ENCODE peak calls at places on chromosomes 11 and 22, in eight cellular contexts. Q, D, T, X, M, Z, B and Y are unnamed samples.

GRCh38 chr11:12131943-12132789 is 21.8 kb downstream of the MICAL2 start:
- DNase-seq in Q (no peak), D (no peak), T (no peak), X (no peak), M (no peak), Z (no peak), B (no peak), Y (no peak)

GRCh38 chr11:86608251-86608799 is 64.1 kb downstream of the ME3 start:
- DNase-seq in Q (no peak), D (peak; percentile 53), T (no peak), X (peak; percentile 48), M (peak; percentile 65), Z (peak; percentile 88), B (peak; percentile 66), Y (no peak)

GRCh38 chr11:92782806-92783205 is 186.6 kb upstream of the MTNR1B start:
- DNase-seq in Q (no peak), D (no peak), T (no peak), X (no peak), M (no peak), Z (no peak), B (no peak), Y (no peak)

GRCh38 chr22:49087163-49087562 is 740.5 kb downstream of the BRD1 start:
- DNase-seq in Q (no peak), D (no peak), T (no peak), X (no peak), M (no peak), Z (peak; percentile 37), B (no peak), Y (no peak)

GRCh38 chr22:30414525-30415047 is 11.0 kb upstream of the MTFP1 start:
- DNase-seq in Q (no peak), D (no peak), T (no peak), X (no peak), M (no peak), Z (no peak), B (no peak), Y (no peak)

GRCh38 chr22:32476286-32476685 is 1.7 kb downstream of the FBXO7 start:
- DNase-seq in Q (no peak), D (no peak), T (no peak), X (no peak), M (no peak), Z (no peak), B (no peak), Y (no peak)

GRCh38 chr22:33717694-33718396 is 202.4 kb downstream of the LARGE1 start:
- DNase-seq in Q (no peak), D (no peak), T (no peak), X (no peak), M (no peak), Z (no peak), B (no peak), Y (no peak)

GRCh38 chr22:18970180-18970947 is 34.3 kb upstream of the PRODH start:
- DNase-seq in Q (peak; percentile 49), D (no peak), T (no peak), X (no peak), M (peak; percentile 78), Z (no peak), B (peak; percentile 86), Y (no peak)

GRCh38 chr11:59144096-59144495 is 1.4 kb downstream of the FAM111A start:
- DNase-seq in Q (no peak), D (no peak), T (no peak), X (no peak), M (no peak), Z (no peak), B (no peak), Y (no peak)

GRCh38 chr11:17722000-17722643 is 2.8 kb downstream of the MYOD1 start:
- DNase-seq in Q (no peak), D (no peak), T (no peak), X (no peak), M (no peak), Z (no peak), B (peak; percentile 70), Y (no peak)

GRCh38 chr22:36419177-36419911 is 31.6 kb upstream of the MYH9 start:
- DNase-seq in Q (no peak), D (peak; percentile 38), T (no peak), X (no peak), M (no peak), Z (peak; percentile 81), B (no peak), Y (no peak)
- H3K4me3 ChIP-seq in Q (no peak overlapping the region), D (peak overlapping the region; percentile 8), T (peak overlapping the region; percentile 38), X (peak overlapping the region; percentile 26), M (no peak overlapping the region), Z (peak overlapping the region; percentile 24), B (no peak overlapping the region), Y (peak overlapping the region; percentile 37)

GRCh38 chr11:129224538-129224937 is 32.4 kb upstream of the ARHGAP32 start:
- DNase-seq in Q (no peak), D (no peak), T (no peak), X (no peak), M (no peak), Z (no peak), B (no peak), Y (no peak)

GRCh38 chr11:129223701-129224149 is 31.6 kb upstream of the ARHGAP32 start:
- DNase-seq in Q (no peak), D (no peak), T (no peak), X (no peak), M (no peak), Z (no peak), B (no peak), Y (no peak)

GRCh38 chr11:129223260-129223659 is 31.1 kb upstream of the ARHGAP32 start:
- DNase-seq in Q (no peak), D (no peak), T (no peak), X (no peak), M (no peak), Z (no peak), B (no peak), Y (no peak)

GRCh38 chr11:129225190-129225589 is 33.1 kb upstream of the ARHGAP32 start:
- DNase-seq in Q (no peak), D (no peak), T (no peak), X (no peak), M (no peak), Z (no peak), B (no peak), Y (no peak)

DNA sequence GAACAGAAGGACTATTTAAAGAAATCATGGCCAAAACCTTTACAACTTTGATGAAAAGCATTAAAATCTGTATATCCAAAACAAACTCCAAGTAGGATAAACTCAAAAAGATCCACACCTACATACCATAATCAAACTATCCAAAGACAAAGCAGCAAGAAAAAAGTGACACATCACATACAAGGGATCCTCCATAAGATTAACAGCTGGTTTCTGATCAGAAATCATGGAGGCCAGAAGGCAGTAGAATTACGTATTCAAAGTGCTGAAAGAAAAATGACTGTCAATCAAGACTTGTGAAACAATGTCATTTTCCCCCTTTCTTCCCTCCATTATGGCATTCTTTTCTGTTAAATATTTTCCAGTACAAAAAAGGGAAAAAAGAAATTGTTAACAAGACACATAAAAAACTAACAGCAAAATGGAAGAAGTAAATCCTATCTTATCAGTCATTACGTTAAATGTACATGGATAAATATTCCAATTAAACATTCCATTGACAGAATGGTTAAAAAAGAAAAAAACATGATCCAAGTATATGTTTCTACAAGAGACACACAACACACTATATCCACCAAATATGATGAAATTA is 34.2 kb upstream of the ARHGAP32 start:
- DNase-seq in Q (no peak), D (no peak), T (no peak), X (no peak), M (no peak), Z (no peak), B (no peak), Y (no peak)
- H3K4me1 ChIP-seq in Q (no peaks in the 10 kb centered on the region), D (no peaks in the 10 kb centered on the region), T (no peaks in the 10 kb centered on the region), X (peaks cover 13% of the 10 kb centered on the region), M (peaks cover 13% of the 10 kb centered on the region), Z (peaks cover 15% of the 10 kb centered on the region), B (peaks cover 6% of the 10 kb centered on the region), Y (no peaks in the 10 kb centered on the region)

DNA sequence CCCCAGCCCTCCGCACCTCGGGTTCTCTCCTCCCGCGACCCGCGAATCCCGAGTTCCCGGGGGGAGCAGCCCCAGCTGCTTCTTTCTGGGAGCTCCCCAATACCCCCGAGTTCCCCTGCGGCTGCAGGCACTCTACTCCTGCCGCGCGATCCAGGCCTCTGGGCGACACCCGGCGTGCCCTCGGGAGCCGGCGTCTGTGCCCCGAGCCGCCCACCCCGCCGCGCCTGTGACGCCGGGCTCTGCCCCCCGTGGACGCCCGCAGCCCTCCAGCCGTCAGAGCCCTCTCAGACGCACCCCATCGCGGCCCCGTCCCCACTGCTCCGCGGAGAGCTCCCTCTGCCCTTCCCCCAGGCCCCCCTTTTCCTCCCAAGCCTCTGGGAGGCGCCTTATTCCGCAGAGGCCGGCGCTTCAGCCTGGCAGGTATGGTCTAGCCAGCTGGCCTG is 422 bp downstream of the GLB1L2 start:
- DNase-seq in Q (peak; percentile 35), D (no peak), T (no peak), X (no peak), M (no peak), Z (peak; percentile 74), B (peak; percentile 75), Y (no peak)
- H3K4me3 ChIP-seq in Q (peak overlapping the region; percentile 58), D (peak overlapping the region; percentile 49), T (peak overlapping the region; percentile 80), X (peak overlapping the region; percentile 63), M (peak overlapping the region; percentile 56), Z (peak overlapping the region; percentile 56), B (peak overlapping the region; percentile 66), Y (peak overlapping the region; percentile 66)

GRCh38 chr11:8715501-8715900 is 32.9 kb downstream of the RPL27A start:
- DNase-seq in Q (no peak), D (peak; percentile 19), T (no peak), X (no peak), M (peak; percentile 68), Z (no peak), B (no peak), Y (no peak)

GRCh38 chr11:8717876-8718753 is 35.5 kb downstream of the RPL27A start:
- DNase-seq in Q (no peak), D (peak; percentile 23), T (no peak), X (no peak), M (peak; percentile 79), Z (peak; percentile 92), B (no peak), Y (no peak)

GRCh38 chr11:8719260-8720190 is 36.9 kb downstream of the RPL27A start:
- DNase-seq in Q (no peak), D (no peak), T (no peak), X (no peak), M (peak; percentile 23), Z (peak; percentile 92), B (no peak), Y (no peak)

GRCh38 chr11:8714622-8715225 is 32.1 kb downstream of the RPL27A start:
- DNase-seq in Q (no peak), D (no peak), T (no peak), X (no peak), M (peak; percentile 13), Z (no peak), B (no peak), Y (no peak)

GRCh38 chr11:8717544-8717875 is 34.9 kb downstream of the RPL27A start:
- DNase-seq in Q (no peak), D (no peak), T (no peak), X (no peak), M (peak; percentile 14), Z (no peak), B (no peak), Y (no peak)
- H3K4me1 ChIP-seq in Q (peaks cover 26% of the 10 kb centered on the region), D (no peaks in the 10 kb centered on the region), T (peaks cover 57% of the 10 kb centered on the region), X (peaks cover 74% of the 10 kb centered on the region), M (peaks cover 36% of the 10 kb centered on the region), Z (peaks cover 98% of the 10 kb centered on the region), B (peaks cover 34% of the 10 kb centered on the region), Y (no peaks in the 10 kb centered on the region)